ENCODE peak calls at places on chromosomes 12 and 14, in six cellular contexts. One of them, this sample, is unnamed.

GRCh38 chr14:37566811-37567371 is 28.2 kb downstream of the FOXA1 start:
- DNase-seq in fibroblast of pulmonary artery: peak; percentile 67
- DNase-seq in cardiac fibroblast: peak; percentile 33
- DNase-seq in astrocyte of the spinal cord: peak; percentile 18
- DNase-seq in endothelial cell: no peak
- DNase-seq in OCI-LY7: no peak
- DNase-seq in this sample: no peak

GRCh38 chr14:70086685-70087379 is 101.9 kb downstream of the SLC8A3 start:
- DNase-seq in fibroblast of pulmonary artery: peak; percentile 69
- DNase-seq in cardiac fibroblast: peak; percentile 68
- DNase-seq in astrocyte of the spinal cord: peak; percentile 50
- DNase-seq in endothelial cell: peak; percentile 28
- DNase-seq in OCI-LY7: peak; percentile 24
- DNase-seq in this sample: peak; percentile 35

GRCh38 chr14:61296707-61297502 is 15.8 kb upstream of the TMEM30B start:
- DNase-seq in fibroblast of pulmonary artery: peak; percentile 78
- DNase-seq in cardiac fibroblast: peak; percentile 71
- DNase-seq in astrocyte of the spinal cord: peak; percentile 54
- DNase-seq in endothelial cell: no peak
- DNase-seq in OCI-LY7: peak; percentile 42
- DNase-seq in this sample: no peak

GRCh38 chr12:96427269-96427729 is 27.1 kb upstream of the CDK17 start:
- DNase-seq in fibroblast of pulmonary artery: peak; percentile 100
- DNase-seq in cardiac fibroblast: peak; percentile 100
- DNase-seq in astrocyte of the spinal cord: peak; percentile 100
- DNase-seq in endothelial cell: peak; percentile 16
- DNase-seq in OCI-LY7: no peak
- DNase-seq in this sample: no peak

GRCh38 chr14:55136868-55137785 is 8.1 kb downstream of the LGALS3 start:
- DNase-seq in fibroblast of pulmonary artery: peak; percentile 95
- DNase-seq in cardiac fibroblast: peak; percentile 97
- DNase-seq in astrocyte of the spinal cord: peak; percentile 90
- DNase-seq in endothelial cell: no peak
- DNase-seq in OCI-LY7: no peak
- DNase-seq in this sample: no peak

GRCh38 chr12:107415066-107415465 is 270.5 kb upstream of the PWP1 start:
- DNase-seq in fibroblast of pulmonary artery: no peak
- DNase-seq in cardiac fibroblast: no peak
- DNase-seq in astrocyte of the spinal cord: peak; percentile 57
- DNase-seq in endothelial cell: no peak
- DNase-seq in OCI-LY7: no peak
- DNase-seq in this sample: no peak

GRCh38 chr12:28121899-28122655 is 68.2 kb upstream of the CCDC91 start:
- DNase-seq in fibroblast of pulmonary artery: no peak
- DNase-seq in cardiac fibroblast: no peak
- DNase-seq in astrocyte of the spinal cord: no peak
- DNase-seq in endothelial cell: no peak
- DNase-seq in OCI-LY7: no peak
- DNase-seq in this sample: no peak

GRCh38 chr14:103008768-103009342 is 48.5 kb downstream of the CDC42BPB start:
- DNase-seq in fibroblast of pulmonary artery: peak; percentile 78
- DNase-seq in cardiac fibroblast: peak; percentile 67
- DNase-seq in astrocyte of the spinal cord: peak; percentile 20
- DNase-seq in endothelial cell: no peak
- DNase-seq in OCI-LY7: no peak
- DNase-seq in this sample: no peak

GRCh38 chr12:29858270-29858786 is 74.6 kb upstream of the TMTC1 start:
- DNase-seq in fibroblast of pulmonary artery: no peak
- DNase-seq in cardiac fibroblast: no peak
- DNase-seq in astrocyte of the spinal cord: no peak
- DNase-seq in endothelial cell: no peak
- DNase-seq in OCI-LY7: no peak
- DNase-seq in this sample: no peak

GRCh38 chr12:94879542-94879941 is 124.0 kb downstream of the NDUFA12 start:
- DNase-seq in fibroblast of pulmonary artery: peak; percentile 16
- DNase-seq in cardiac fibroblast: no peak
- DNase-seq in astrocyte of the spinal cord: no peak
- DNase-seq in endothelial cell: peak; percentile 33
- DNase-seq in OCI-LY7: peak; percentile 32
- DNase-seq in this sample: no peak

GRCh38 chr12:6322352-6322751 is 11.9 kb downstream of the PLEKHG6 start:
- DNase-seq in fibroblast of pulmonary artery: no peak
- DNase-seq in cardiac fibroblast: no peak
- DNase-seq in astrocyte of the spinal cord: no peak
- DNase-seq in endothelial cell: no peak
- DNase-seq in OCI-LY7: no peak
- DNase-seq in this sample: no peak

DNA sequence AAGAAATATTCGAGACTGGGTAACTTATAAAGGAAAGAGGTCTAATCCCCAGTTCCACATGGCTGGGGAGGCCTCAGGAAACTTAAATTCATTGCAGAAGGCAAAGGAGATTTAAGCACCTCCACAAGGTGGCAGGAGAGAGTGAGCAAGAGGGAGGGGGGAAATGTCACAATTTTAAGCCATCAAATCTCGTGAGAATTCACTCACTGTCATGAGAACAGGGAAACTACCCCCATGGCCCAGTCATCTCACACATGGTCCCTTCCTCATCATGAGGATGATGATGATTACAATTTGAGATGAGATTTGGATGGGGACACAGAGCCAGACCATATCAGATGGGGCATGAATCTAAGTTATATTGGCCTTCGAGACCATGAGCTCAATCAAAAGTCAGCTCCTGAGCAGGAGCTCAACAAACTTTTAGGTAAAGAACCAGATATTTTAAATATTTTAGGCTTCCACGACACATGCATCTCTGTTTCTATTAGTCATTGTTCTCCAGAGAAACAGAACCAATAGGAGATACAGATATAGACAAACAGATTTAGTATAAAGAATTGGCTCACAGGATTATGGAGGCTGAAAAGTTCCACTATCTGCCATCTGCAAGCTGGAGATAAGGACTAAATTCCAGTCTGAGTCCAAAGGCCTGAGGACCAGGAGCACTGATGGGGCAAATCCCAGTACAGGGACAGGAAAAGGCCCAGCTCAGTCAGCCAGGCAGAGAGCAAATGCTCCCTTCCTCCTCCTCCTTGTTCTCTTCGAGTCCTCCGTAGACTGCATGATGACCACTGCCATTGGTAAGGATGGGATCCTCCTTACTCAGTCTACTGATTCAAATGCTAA is 24.9 kb downstream of the DGLUCY start:
- DNase-seq in fibroblast of pulmonary artery: peak; percentile 48
- DNase-seq in cardiac fibroblast: peak; percentile 27
- DNase-seq in astrocyte of the spinal cord: no peak
- DNase-seq in endothelial cell: peak; percentile 47
- DNase-seq in OCI-LY7: peak; percentile 72
- DNase-seq in this sample: peak; percentile 19
- TF ChIP-seq CTCF in fibroblast of pulmonary artery: peak; percentile 57
- TF ChIP-seq CTCF in cardiac fibroblast: peak; percentile 56
- TF ChIP-seq CTCF in astrocyte of the spinal cord: peak; percentile 51
- TF ChIP-seq CTCF in endothelial cell: peak; percentile 52
- TF ChIP-seq CTCF in OCI-LY7: peak; percentile 76
- TF ChIP-seq CTCF in this sample: peak; percentile 65

GRCh38 chr14:91924871-91925726 is 22.4 kb downstream of the FBLN5 start:
- DNase-seq in fibroblast of pulmonary artery: peak; percentile 56
- DNase-seq in cardiac fibroblast: peak; percentile 65
- DNase-seq in astrocyte of the spinal cord: no peak
- DNase-seq in endothelial cell: no peak
- DNase-seq in OCI-LY7: no peak
- DNase-seq in this sample: no peak
- TF ChIP-seq CTCF in fibroblast of pulmonary artery: no peak
- TF ChIP-seq CTCF in cardiac fibroblast: no peak
- TF ChIP-seq CTCF in astrocyte of the spinal cord: no peak
- TF ChIP-seq CTCF in endothelial cell: no peak
- TF ChIP-seq CTCF in OCI-LY7: no peak
- TF ChIP-seq CTCF in this sample: no peak

GRCh38 chr14:22265319-22266140 is 323.5 kb downstream of the DAD1 start:
- DNase-seq in fibroblast of pulmonary artery: peak; percentile 8
- DNase-seq in cardiac fibroblast: no peak
- DNase-seq in astrocyte of the spinal cord: peak; percentile 39
- DNase-seq in endothelial cell: no peak
- DNase-seq in OCI-LY7: peak; percentile 64
- DNase-seq in this sample: no peak
- TF ChIP-seq CTCF in fibroblast of pulmonary artery: peak; percentile 4
- TF ChIP-seq CTCF in cardiac fibroblast: no peak
- TF ChIP-seq CTCF in astrocyte of the spinal cord: no peak
- TF ChIP-seq CTCF in endothelial cell: no peak
- TF ChIP-seq CTCF in OCI-LY7: peak; percentile 92
- TF ChIP-seq CTCF in this sample: no peak

GRCh38 chr14:96038920-96039632 is at the start of gene C14orf132:
- DNase-seq in fibroblast of pulmonary artery: peak; percentile 41
- DNase-seq in cardiac fibroblast: peak; percentile 68
- DNase-seq in astrocyte of the spinal cord: peak; percentile 50
- DNase-seq in endothelial cell: peak; percentile 57
- DNase-seq in OCI-LY7: no peak
- DNase-seq in this sample: peak; percentile 83

GRCh38 chr14:96040836-96041371 is 1.7 kb downstream of the C14orf132 start:
- DNase-seq in fibroblast of pulmonary artery: peak; percentile 13
- DNase-seq in cardiac fibroblast: no peak
- DNase-seq in astrocyte of the spinal cord: no peak
- DNase-seq in endothelial cell: no peak
- DNase-seq in OCI-LY7: no peak
- DNase-seq in this sample: no peak

GRCh38 chr14:96037891-96038557 is 1.1 kb upstream of the C14orf132 start:
- DNase-seq in fibroblast of pulmonary artery: peak; percentile 33
- DNase-seq in cardiac fibroblast: peak; percentile 78
- DNase-seq in astrocyte of the spinal cord: no peak
- DNase-seq in endothelial cell: no peak
- DNase-seq in OCI-LY7: no peak
- DNase-seq in this sample: no peak

GRCh38 chr14:96038558-96038919 is 623 bp upstream of the C14orf132 start:
- DNase-seq in fibroblast of pulmonary artery: no peak
- DNase-seq in cardiac fibroblast: no peak
- DNase-seq in astrocyte of the spinal cord: no peak
- DNase-seq in endothelial cell: no peak
- DNase-seq in OCI-LY7: no peak
- DNase-seq in this sample: no peak

DNA sequence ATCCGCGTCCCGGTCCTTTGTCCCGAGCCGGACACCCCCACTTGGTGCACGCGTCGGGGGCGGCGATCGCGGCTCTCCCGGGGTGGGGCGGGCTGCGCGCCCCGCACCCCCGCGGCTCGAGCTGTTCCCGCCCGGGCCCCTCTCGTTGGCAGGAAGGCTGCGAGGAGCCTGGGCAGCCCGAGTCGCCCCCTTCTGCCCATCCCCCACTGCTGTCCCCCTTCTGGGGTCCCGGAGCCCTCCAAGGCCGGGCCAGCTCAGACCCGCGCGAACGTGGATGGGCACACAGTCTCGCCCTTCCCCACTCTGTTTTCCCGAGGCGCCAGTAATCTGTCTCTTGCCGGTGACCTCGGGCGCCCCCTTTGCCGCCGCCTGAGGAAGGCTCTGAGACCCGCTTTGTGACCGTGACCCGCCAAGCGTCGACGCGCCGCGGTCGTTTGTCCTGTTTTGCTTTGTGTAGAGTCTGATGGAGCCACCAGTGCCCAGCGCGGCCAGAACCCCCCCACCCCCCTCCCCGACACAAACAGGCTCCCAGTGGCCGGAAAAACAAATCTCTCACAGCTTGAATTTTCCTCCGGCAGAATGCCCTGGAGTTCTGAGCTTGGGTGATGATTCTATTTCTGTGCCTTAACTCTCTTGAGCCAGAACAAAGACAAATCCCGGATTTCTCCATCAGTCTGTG is 610 bp downstream of the C14orf132 start:
- DNase-seq in fibroblast of pulmonary artery: peak; percentile 28
- DNase-seq in cardiac fibroblast: peak; percentile 42
- DNase-seq in astrocyte of the spinal cord: peak; percentile 43
- DNase-seq in endothelial cell: peak; percentile 50
- DNase-seq in OCI-LY7: no peak
- DNase-seq in this sample: no peak
- TF ChIP-seq CTCF in fibroblast of pulmonary artery: no peak
- TF ChIP-seq CTCF in cardiac fibroblast: peak; percentile 14
- TF ChIP-seq CTCF in astrocyte of the spinal cord: peak; percentile 37
- TF ChIP-seq CTCF in endothelial cell: no peak
- TF ChIP-seq CTCF in OCI-LY7: no peak
- TF ChIP-seq CTCF in this sample: peak; percentile 17

GRCh38 chr12:131981388-131981787 is 31.6 kb downstream of the EP400 start:
- DNase-seq in fibroblast of pulmonary artery: no peak
- DNase-seq in cardiac fibroblast: no peak
- DNase-seq in astrocyte of the spinal cord: no peak
- DNase-seq in endothelial cell: no peak
- DNase-seq in OCI-LY7: no peak
- DNase-seq in this sample: no peak

GRCh38 chr12:131979606-131980005 is 29.9 kb downstream of the EP400 start:
- DNase-seq in fibroblast of pulmonary artery: no peak
- DNase-seq in cardiac fibroblast: no peak
- DNase-seq in astrocyte of the spinal cord: no peak
- DNase-seq in endothelial cell: no peak
- DNase-seq in OCI-LY7: no peak
- DNase-seq in this sample: no peak

GRCh38 chr12:131983026-131983425 is 33.3 kb downstream of the EP400 start:
- DNase-seq in fibroblast of pulmonary artery: no peak
- DNase-seq in cardiac fibroblast: no peak
- DNase-seq in astrocyte of the spinal cord: no peak
- DNase-seq in endothelial cell: no peak
- DNase-seq in OCI-LY7: no peak
- DNase-seq in this sample: no peak

GRCh38 chr12:131982041-131982440 is 32.3 kb downstream of the EP400 start:
- DNase-seq in fibroblast of pulmonary artery: no peak
- DNase-seq in cardiac fibroblast: no peak
- DNase-seq in astrocyte of the spinal cord: no peak
- DNase-seq in endothelial cell: no peak
- DNase-seq in OCI-LY7: no peak
- DNase-seq in this sample: no peak

DNA sequence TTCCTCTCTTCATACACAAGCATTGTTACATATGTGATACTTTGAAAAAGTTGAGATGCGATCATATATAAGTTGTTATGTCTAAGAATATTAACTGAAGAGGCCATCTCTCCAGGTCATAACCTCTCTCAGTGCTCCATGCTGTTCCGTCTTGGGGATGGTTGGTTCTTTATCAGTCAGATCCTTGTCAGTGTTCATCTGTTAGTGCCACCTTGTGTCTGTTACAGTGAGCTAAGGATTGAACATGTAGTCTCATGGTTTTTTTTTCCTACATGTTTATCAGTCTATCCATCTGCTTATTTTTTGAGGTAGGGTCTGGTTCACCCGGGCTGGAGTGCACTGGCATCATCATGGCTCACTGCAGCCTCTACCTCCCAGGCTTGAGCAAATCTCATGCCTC is 30.5 kb downstream of the EP400 start:
- DNase-seq in fibroblast of pulmonary artery: peak; percentile 10
- DNase-seq in cardiac fibroblast: no peak
- DNase-seq in astrocyte of the spinal cord: no peak
- DNase-seq in endothelial cell: no peak
- DNase-seq in OCI-LY7: peak; percentile 7
- DNase-seq in this sample: no peak
- TF ChIP-seq CTCF in fibroblast of pulmonary artery: no peak
- TF ChIP-seq CTCF in cardiac fibroblast: no peak
- TF ChIP-seq CTCF in astrocyte of the spinal cord: peak; percentile 33
- TF ChIP-seq CTCF in endothelial cell: no peak
- TF ChIP-seq CTCF in OCI-LY7: peak; percentile 47
- TF ChIP-seq CTCF in this sample: no peak

This sample was measured in GM13977.